ENCODE peak calls at places on chromosomes 3 and 15, in seven cellular contexts. P is neural progenitor cell; N is left ventricle myocardium inferior; V is CD4-positive, CD25-positive, alpha-beta regulatory T cell; T is PC-3; B is lower lobe of right lung; A is endodermal cell. O is an unnamed sample. For H3K9me3, the result is how much of the 10 kb centered on the place peaks cover.

GRCh38 chr3:118501152-118501551 is 533.5 kb downstream of the IGSF11 start:
- DNase-seq in P (peak), N (peak), V (no peak), T (peak), B (peak), A (peak), O (peak)

GRCh38 chr3:164113406-164114332 is 964.6 kb downstream of the SI start:
- DNase-seq in P (no peak), N (no peak), V (no peak), T (no peak), B (no peak), A (no peak), O (no peak)

GRCh38 chr3:120021523-120021922 is 72.7 kb downstream of the GSK3B start:
- DNase-seq in P (no peak), N (no peak), V (no peak), T (no peak), B (no peak), A (no peak), O (no peak)

GRCh38 chr3:194134231-194134756 is 1.7 kb upstream of the HES1 start:
- DNase-seq in P (peak), N (peak), V (peak), T (no peak), B (peak), A (no peak), O (peak)

GRCh38 chr15:69562564-69562963 is 109.9 kb downstream of the RPLP1 start:
- DNase-seq in P (no peak), N (no peak), V (no peak), T (no peak), B (no peak), A (no peak), O (no peak)

GRCh38 chr3:194121881-194122280 is 14.1 kb upstream of the HES1 start:
- DNase-seq in P (no peak), N (no peak), V (no peak), T (peak), B (no peak), A (no peak), O (no peak)

GRCh38 chr3:16884084-16884747 is 539 bp upstream of the PLCL2 start:
- DNase-seq in P (peak), N (peak), V (peak), T (peak), B (peak), A (peak), O (peak)

GRCh38 chr3:129727707-129728106 is 121.2 kb upstream of the PLXND1 start:
- DNase-seq in P (no peak), N (no peak), V (no peak), T (no peak), B (no peak), A (peak), O (no peak)

GRCh38 chr15:100987143-100987542 is 68.0 kb downstream of the LRRK1 start:
- DNase-seq in P (no peak), N (no peak), V (no peak), T (no peak), B (no peak), A (no peak), O (no peak)

GRCh38 chr3:35065891-35066290 is 573.4 kb upstream of the ARPP21 start:
- DNase-seq in P (no peak), N (no peak), V (no peak), T (no peak), B (no peak), A (no peak), O (no peak)

GRCh38 chr3:102038477-102039142 is 189.3 kb downstream of the NFKBIZ start:
- DNase-seq in P (no peak), N (no peak), V (no peak), T (no peak), B (no peak), A (no peak), O (no peak)

GRCh38 chr3:181326637-181327223 is 337.2 kb upstream of the DNAJC19 start:
- DNase-seq in P (peak), N (no peak), V (peak), T (peak), B (no peak), A (peak), O (peak)

GRCh38 chr3:63942513-63942912 is 30.3 kb upstream of the SCAANT1 start:
- DNase-seq in P (no peak), N (no peak), V (no peak), T (no peak), B (no peak), A (no peak), O (no peak)

GRCh38 chr3:46708401-46709146 is 7.4 kb downstream of the TMIE start:
- DNase-seq in P (no peak), N (peak), V (no peak), T (no peak), B (peak), A (peak), O (no peak)

GRCh38 chr3:180619723-180620122 is 17.8 kb downstream of the TTC14 start:
- DNase-seq in P (no peak), N (no peak), V (no peak), T (no peak), B (no peak), A (no peak), O (no peak)

GRCh38 chr15:84949845-84950569 is 31.6 kb upstream of the PDE8A start:
- DNase-seq in P (no peak), N (no peak), V (no peak), T (no peak), B (no peak), A (no peak), O (no peak)

GRCh38 chr15:69060041-69060481 is 45.6 kb downstream of the NOX5 start:
- DNase-seq in P (peak), N (peak), V (no peak), T (no peak), B (no peak), A (peak), O (no peak)

GRCh38 chr3:150639262-150639661 is 36.1 kb downstream of the SELENOT start:
- DNase-seq in P (no peak), N (no peak), V (no peak), T (peak), B (no peak), A (no peak), O (no peak)

GRCh38 chr3:133475245-133476010 is 75.6 kb downstream of the BFSP2 start:
- DNase-seq in P (no peak), N (no peak), V (peak), T (no peak), B (no peak), A (no peak), O (peak)

GRCh38 chr15:78060232-78060631 is 17.3 kb downstream of the TBC1D2B start:
- DNase-seq in P (no peak), N (no peak), V (no peak), T (no peak), B (no peak), A (no peak), O (no peak)

GRCh38 chr3:81308296-81308695 is 453.1 kb downstream of the GBE1 start:
- DNase-seq in P (no peak), N (no peak), V (no peak), T (peak), B (no peak), A (no peak), O (no peak)

GRCh38 chr3:146709969-146710368 is 104.8 kb upstream of the PLSCR5 start:
- DNase-seq in P (no peak), N (no peak), V (no peak), T (peak), B (no peak), A (no peak), O (no peak)

GRCh38 chr15:56207711-56208110 is 36.0 kb downstream of the RFX7 start:
- DNase-seq in P (no peak), N (no peak), V (no peak), T (no peak), B (no peak), A (no peak), O (no peak)

GRCh38 chr15:83930813-83931212 is 276.9 kb downstream of the ADAMTSL3 start:
- DNase-seq in P (no peak), N (no peak), V (no peak), T (peak), B (no peak), A (no peak), O (no peak)

GRCh38 chr15:90305932-90306331 is 40.5 kb downstream of the NGRN start:
- DNase-seq in P (no peak), N (no peak), V (no peak), T (no peak), B (no peak), A (no peak), O (no peak)

DNA sequence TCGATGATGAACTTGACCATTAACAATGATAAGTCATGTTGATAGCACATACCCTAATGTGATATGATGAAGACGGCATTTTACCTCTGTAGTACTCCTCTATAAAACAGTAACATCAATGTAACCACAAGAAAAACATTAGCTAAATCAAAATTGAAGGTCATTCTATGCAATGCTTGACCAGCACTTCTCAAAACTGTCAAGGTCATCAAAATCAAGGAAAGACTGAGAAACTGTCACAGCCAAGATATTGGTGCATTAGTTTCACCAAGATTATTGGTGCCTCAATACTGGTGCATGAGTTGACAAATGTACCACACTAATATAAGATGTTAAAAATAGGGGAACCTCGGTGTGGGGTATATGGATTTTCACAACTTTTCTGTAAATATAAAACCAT is 251.1 kb upstream of the CNTN4 start:
- DNase-seq in P (no peak), N (no peak), V (no peak), T (no peak), B (no peak), A (no peak), O (no peak)
- H3K9me3 ChIP-seq in P (under half), N (under half), V (under half), T (under half), B (under half), A (under half), O (under half)

DNA sequence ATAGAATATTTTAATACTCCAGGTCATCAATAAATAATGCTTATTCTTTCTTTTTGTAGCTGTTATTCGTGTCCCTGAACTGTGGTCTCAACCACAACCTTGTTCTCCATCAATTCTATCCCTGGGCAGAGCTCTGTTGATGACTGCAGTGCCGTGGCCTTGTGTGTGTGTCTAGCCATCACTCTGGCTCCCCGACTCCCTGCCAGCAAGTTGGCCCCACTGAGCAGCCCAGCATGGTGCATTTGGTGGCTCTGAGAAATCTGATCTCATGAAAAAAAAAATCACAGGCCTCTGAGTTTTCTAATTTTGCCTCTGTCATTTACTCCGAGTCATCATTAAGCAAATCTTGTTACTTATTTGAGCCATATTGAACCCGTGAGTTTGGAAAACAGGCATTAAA is 164.7 kb downstream of the GOLGA6L6 start:
- DNase-seq in P (no peak), N (no peak), V (no peak), T (no peak), B (no peak), A (no peak), O (no peak)
- H3K9me3 ChIP-seq in P (half or more), N (under half), V (under half), T (under half), B (under half), A (half or more), O (under half)

DNA sequence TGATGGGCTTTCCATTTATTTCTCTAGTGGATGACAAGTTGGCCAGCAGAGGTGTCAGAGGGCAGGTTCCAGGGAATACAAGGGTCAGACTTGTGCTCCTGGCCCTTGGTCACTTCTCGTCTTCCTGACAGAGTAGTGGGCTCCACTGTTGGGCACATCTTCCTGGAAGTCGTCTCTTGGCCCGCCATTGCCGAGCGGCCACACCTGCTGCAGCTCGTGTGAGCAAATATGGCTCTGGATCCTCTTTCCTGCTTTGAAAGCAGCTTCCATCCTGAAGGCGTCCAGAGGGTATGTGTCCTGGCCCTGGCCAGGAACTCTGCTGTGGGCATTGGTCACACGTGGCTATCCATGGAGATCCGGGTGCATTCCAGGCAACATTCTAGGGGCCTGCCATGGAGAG is 100.2 kb downstream of the SNRPN start:
- DNase-seq in P (no peak), N (no peak), V (no peak), T (no peak), B (no peak), A (no peak), O (no peak)
- H3K9me3 ChIP-seq in P (under half), N (half or more), V (half or more), T (half or more), B (half or more), A (half or more), O (under half)

DNA sequence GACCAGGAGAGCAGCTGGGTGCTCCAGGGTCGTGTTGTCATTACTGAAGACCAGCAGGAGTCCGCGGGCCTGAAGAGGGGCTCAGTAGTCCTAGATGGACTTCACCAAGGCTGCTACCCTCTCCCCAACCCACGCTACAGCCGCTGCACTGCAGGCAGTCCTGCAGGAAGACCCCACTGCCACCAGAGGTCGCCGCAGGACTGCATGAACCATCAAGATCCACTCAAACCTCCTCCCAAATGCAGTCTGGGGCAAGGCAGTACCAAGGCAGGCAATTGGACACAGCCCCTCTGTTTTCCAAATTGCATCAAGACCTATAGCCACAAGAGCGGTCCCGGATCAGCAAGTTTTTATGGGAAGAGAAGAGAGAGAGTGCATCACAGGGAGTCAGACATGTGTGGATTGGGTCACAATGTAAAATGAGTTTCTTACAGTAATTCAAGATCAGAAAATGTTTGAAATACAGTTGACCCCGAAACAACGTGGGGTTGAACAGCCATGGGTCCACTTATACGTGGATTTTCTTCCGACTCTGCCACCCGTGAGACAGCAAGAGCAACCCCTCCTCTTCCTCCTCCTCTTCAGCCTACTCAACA is 46.7 kb downstream of the DZIP1L start:
- DNase-seq in P (peak), N (peak), V (peak), T (peak), B (peak), A (peak), O (peak)
- H3K9me3 ChIP-seq in P (under half), N (under half), V (under half), T (under half), B (under half), A (under half), O (under half)

DNA sequence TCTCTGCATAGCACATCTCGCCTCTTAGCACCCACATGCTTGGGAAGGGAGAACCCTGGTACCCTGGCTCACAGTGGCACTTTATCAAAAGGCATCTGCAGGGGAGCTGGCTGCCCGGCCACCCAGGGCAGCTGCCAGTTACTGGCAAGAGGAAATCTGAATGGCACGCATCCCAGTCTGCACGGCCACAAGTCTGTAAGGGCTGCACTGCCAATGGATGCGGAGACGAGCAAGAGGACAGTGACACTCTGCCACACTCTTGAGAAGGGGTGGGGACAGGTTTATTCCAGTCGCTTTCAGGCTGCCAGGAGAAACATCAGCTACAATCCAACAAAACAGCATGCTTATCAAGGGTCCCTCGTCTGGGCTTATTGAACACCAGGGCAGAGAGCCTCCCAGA is 356.0 kb downstream of the OCA2 start:
- DNase-seq in P (no peak), N (peak), V (no peak), T (no peak), B (no peak), A (no peak), O (no peak)
- H3K9me3 ChIP-seq in P (under half), N (under half), V (under half), T (under half), B (under half), A (under half), O (under half)

GRCh38 chr3:536417-536813 is 339.9 kb downstream of the CHL1 start:
- DNase-seq in P (no peak), N (no peak), V (no peak), T (no peak), B (no peak), A (no peak), O (no peak)
- H3K9me3 ChIP-seq in P (under half), N (under half), V (under half), T (under half), B (under half), A (half or more), O (under half)

GRCh38 chr3:127606086-127606805 is 8.0 kb downstream of the MCM2 start:
- DNase-seq in P (no peak), N (no peak), V (no peak), T (no peak), B (no peak), A (no peak), O (no peak)

GRCh38 chr3:127606981-127607595 is 8.9 kb downstream of the MCM2 start:
- DNase-seq in P (no peak), N (no peak), V (no peak), T (peak), B (peak), A (no peak), O (no peak)

GRCh38 chr3:127610105-127610504 is 11.9 kb downstream of the MCM2 start:
- DNase-seq in P (no peak), N (no peak), V (no peak), T (peak), B (no peak), A (no peak), O (no peak)

GRCh38 chr3:127607675-127608361 is 9.6 kb downstream of the MCM2 start:
- DNase-seq in P (no peak), N (no peak), V (no peak), T (no peak), B (no peak), A (no peak), O (no peak)

DNA sequence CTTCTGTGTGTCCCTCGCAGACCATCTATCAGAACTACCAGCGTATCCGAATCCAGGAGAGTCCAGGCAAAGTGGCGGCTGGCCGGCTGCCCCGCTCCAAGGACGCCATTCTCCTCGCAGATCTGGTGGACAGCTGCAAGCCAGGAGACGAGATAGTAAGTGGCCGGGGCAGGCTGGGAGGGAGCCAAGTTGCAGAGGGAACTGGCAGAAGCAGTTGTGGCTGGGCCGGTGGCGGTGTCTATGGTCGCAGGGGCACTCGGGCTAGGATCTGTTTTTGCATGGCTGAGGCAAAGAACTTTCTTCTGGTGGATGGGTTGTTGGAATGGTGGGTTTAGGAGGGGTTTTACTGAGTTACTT is 10.1 kb downstream of the MCM2 start:
- DNase-seq in P (no peak), N (peak), V (no peak), T (no peak), B (no peak), A (no peak), O (no peak)
- H3K9me3 ChIP-seq in P (under half), N (under half), V (under half), T (under half), B (under half), A (under half), O (under half)

GRCh38 chr3:76554717-76555116 is 485.2 kb upstream of the ROBO2 start:
- DNase-seq in P (no peak), N (no peak), V (no peak), T (no peak), B (no peak), A (no peak), O (no peak)
- H3K9me3 ChIP-seq in P (under half), N (under half), V (under half), T (under half), B (under half), A (under half), O (under half)